ENCODE peak calls at places on chromosomes 1 and 21, in seven cellular contexts. X, K, I, S, M, W and T are unnamed samples.

GRCh38 chr1:201272838-201273237 is 10.5 kb upstream of the PKP1 start:
- DNase-seq in X (no peak), K (no peak), I (no peak), S (no peak), M (peak; percentile 79), W (no peak), T (no peak)

GRCh38 chr1:109926662-109927300 is 16.1 kb downstream of the CSF1 start:
- DNase-seq in X (no peak), K (no peak), I (no peak), S (no peak), M (peak; percentile 22), W (no peak), T (no peak)

GRCh38 chr21:16554522-16554921 is 824.7 kb downstream of the USP25 start:
- DNase-seq in X (no peak), K (no peak), I (no peak), S (peak; percentile 36), M (no peak), W (no peak), T (no peak)

GRCh38 chr1:58816072-58816746 is 32.4 kb upstream of the JUN start:
- DNase-seq in X (peak; percentile 99), K (peak; percentile 90), I (peak; percentile 95), S (peak; percentile 93), M (peak; percentile 90), W (peak; percentile 95), T (peak; percentile 80)

GRCh38 chr21:44982558-44983244 is 42.9 kb downstream of the SLX9 start:
- DNase-seq in X (peak; percentile 72), K (no peak), I (peak; percentile 49), S (peak; percentile 46), M (no peak), W (peak; percentile 57), T (peak; percentile 66)

GRCh38 chr1:29124366-29125236 is 898 bp upstream of the TMEM200B start:
- DNase-seq in X (peak; percentile 86), K (peak; percentile 78), I (peak; percentile 77), S (peak; percentile 79), M (peak; percentile 98), W (peak; percentile 78), T (peak; percentile 86)

GRCh38 chr1:111605553-111605952 is 14.0 kb upstream of the RAP1A start:
- DNase-seq in X (no peak), K (peak; percentile 21), I (no peak), S (peak; percentile 57), M (no peak), W (no peak), T (no peak)

GRCh38 chr1:87226341-87226760 is 102.3 kb upstream of the LMO4 start:
- DNase-seq in X (no peak), K (peak; percentile 60), I (peak; percentile 56), S (peak; percentile 60), M (peak; percentile 72), W (peak; percentile 64), T (no peak)

GRCh38 chr1:192550922-192551534 is 24.5 kb upstream of the RGS1 start:
- DNase-seq in X (no peak), K (no peak), I (no peak), S (no peak), M (no peak), W (no peak), T (no peak)

GRCh38 chr1:223401873-223402789 is 8.9 kb downstream of the CCDC185 start:
- DNase-seq in X (no peak), K (no peak), I (no peak), S (no peak), M (no peak), W (no peak), T (no peak)

GRCh38 chr1:209045326-209046057 is 538.0 kb upstream of the CAMK1G start:
- DNase-seq in X (no peak), K (no peak), I (no peak), S (no peak), M (no peak), W (no peak), T (no peak)

GRCh38 chr1:61093525-61094137 is 11.3 kb downstream of the NFIA start:
- DNase-seq in X (no peak), K (no peak), I (no peak), S (no peak), M (no peak), W (no peak), T (no peak)

GRCh38 chr1:186904361-186904760 is 75.6 kb downstream of the PLA2G4A start:
- DNase-seq in X (no peak), K (no peak), I (no peak), S (no peak), M (no peak), W (no peak), T (no peak)

GRCh38 chr1:208808301-208808700 is 564.1 kb upstream of the PLXNA2 start:
- DNase-seq in X (no peak), K (no peak), I (no peak), S (no peak), M (no peak), W (no peak), T (no peak)

GRCh38 chr1:119731741-119732430 is 20.2 kb downstream of the PHGDH start:
- DNase-seq in X (no peak), K (no peak), I (no peak), S (no peak), M (no peak), W (no peak), T (no peak)

GRCh38 chr1:243508303-243508713 is 252.5 kb downstream of the SDCCAG8 start:
- DNase-seq in X (peak; percentile 92), K (no peak), I (no peak), S (no peak), M (peak; percentile 52), W (no peak), T (no peak)
- H3K4me1 ChIP-seq in X (peaks cover 29% of the 10 kb centered on the region), K (no peaks in the 10 kb centered on the region), I (no peaks in the 10 kb centered on the region), S (peaks cover 13% of the 10 kb centered on the region), M (no peaks in the 10 kb centered on the region), W (no peaks in the 10 kb centered on the region), T (no peaks in the 10 kb centered on the region)

DNA sequence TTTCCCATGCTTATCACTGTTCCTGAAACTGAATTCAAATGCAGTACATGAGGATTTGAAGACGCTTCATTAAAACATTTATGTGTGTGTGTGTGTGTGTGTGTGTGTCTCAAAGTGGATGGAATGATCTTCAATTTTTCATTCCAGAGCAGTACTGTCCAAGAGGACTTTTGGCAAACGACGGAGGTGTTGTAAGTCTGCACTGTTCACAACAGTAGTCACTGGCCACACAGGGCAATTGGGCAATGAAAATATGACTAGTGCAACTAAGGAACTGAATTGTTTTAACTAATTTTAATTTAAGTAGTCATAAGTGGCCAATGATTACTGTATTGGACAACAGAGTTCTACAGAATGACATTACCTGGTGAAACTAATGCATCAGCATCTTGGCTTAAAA is 5.0 kb downstream of the TAF5L start:
- DNase-seq in X (no peak), K (peak; percentile 26), I (no peak), S (no peak), M (peak; percentile 6), W (no peak), T (no peak)
- H3K4me3 ChIP-seq in X (no peak overlapping the region), K (no peak overlapping the region), I (no peak overlapping the region), S (no peak overlapping the region), M (no peak overlapping the region), W (no peak overlapping the region), T (no peak overlapping the region)

DNA sequence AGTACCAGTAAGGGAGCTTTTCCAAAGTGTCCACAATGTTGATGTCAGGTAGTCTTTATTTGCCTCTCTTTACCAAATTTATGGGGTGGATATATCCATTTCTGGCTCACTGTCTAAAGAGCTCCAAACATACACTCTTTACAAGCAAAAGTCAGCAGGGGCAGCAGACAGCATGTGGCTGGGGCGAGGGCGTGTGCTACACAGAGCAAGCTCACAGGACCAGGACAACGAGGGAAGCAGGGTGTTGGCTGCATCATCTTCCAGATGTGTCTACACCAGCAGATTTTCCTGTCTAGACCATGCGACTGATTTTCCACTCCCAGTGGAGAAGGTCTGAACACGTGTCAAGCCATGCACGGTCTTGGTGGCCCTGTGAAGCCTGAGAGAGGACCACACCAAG is 123.9 kb downstream of the TRABD2B start:
- DNase-seq in X (no peak), K (no peak), I (no peak), S (no peak), M (no peak), W (no peak), T (no peak)
- H3K4me1 ChIP-seq in X (no peaks in the 10 kb centered on the region), K (no peaks in the 10 kb centered on the region), I (peaks cover 5% of the 10 kb centered on the region), S (peaks cover 33% of the 10 kb centered on the region), M (peaks cover 14% of the 10 kb centered on the region), W (no peaks in the 10 kb centered on the region), T (peaks cover 3% of the 10 kb centered on the region)

DNA sequence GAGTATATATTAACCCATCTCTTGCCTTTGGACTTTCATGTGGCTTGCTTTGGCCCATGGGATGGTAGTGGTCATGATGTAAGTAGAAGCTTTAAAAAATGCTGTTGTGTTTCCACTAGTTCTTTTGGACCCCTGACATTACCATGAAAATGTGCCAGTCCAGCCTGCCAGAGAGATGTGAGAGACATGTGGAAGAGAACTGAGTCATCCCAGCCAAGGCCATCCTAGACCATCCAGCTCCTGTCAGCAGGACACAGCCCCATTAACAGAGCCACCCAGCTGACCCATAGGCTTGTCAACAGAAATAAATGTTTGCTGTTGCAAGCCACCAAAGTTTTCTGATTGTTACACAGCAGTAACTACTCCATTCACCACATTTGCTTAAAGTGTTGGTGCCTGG is 3.9 kb upstream of the CD101 start:
- DNase-seq in X (no peak), K (peak; percentile 51), I (no peak), S (no peak), M (no peak), W (no peak), T (no peak)
- H3K4me3 ChIP-seq in X (no peak overlapping the region), K (no peak overlapping the region), I (no peak overlapping the region), S (no peak overlapping the region), M (no peak overlapping the region), W (no peak overlapping the region), T (no peak overlapping the region)

DNA sequence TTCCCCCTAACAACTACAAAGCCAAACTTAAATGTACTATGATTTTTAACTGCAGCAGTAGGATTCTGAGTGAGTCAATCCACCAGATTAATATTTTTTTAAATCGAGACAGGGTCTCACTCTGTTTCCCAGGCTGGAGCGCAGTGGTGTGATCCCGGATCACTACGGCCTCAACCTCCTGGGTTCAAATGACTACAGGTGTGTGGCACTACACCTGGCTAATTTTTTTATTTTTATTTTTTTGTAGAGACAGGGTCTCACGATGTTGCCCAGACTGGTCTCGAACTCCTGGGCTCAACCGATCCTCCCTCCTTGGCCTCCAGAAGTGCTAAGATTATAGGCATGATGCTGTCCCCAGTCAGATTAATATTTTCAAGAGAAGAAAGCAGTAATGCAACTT is 88.1 kb downstream of the SLC45A1 start:
- DNase-seq in X (no peak), K (no peak), I (no peak), S (no peak), M (no peak), W (no peak), T (no peak)
- H3K4me1 ChIP-seq in X (peaks cover 42% of the 10 kb centered on the region), K (peaks cover 42% of the 10 kb centered on the region), I (peaks cover 30% of the 10 kb centered on the region), S (peaks cover 99% of the 10 kb centered on the region), M (peaks cover 14% of the 10 kb centered on the region), W (peaks cover 17% of the 10 kb centered on the region), T (peaks cover 6% of the 10 kb centered on the region)

GRCh38 chr1:230066036-230066435 is 1.0 kb upstream of the GALNT2 start:
- DNase-seq in X (no peak), K (no peak), I (no peak), S (no peak), M (no peak), W (no peak), T (no peak)
- H3K4me3 ChIP-seq in X (peak overlapping the region; percentile 86), K (peak overlapping the region; percentile 96), I (peak overlapping the region; percentile 16), S (peak overlapping the region; percentile 95), M (peak overlapping the region; percentile 79), W (peak overlapping the region; percentile 81), T (peak overlapping the region; percentile 43)